ENCODE peak calls at places on chromosomes 16 and 17, in ten cellular contexts. E, U, A, B, M, H, Y, F, K and Q are unnamed samples.

GRCh38 chr16:19389246-19389645 is 28.4 kb upstream of the TMC5 start:
- DNase-seq in E (peak), U (peak), A (peak), B (peak), M (no peak), H (no peak), Y (peak), F (peak), K (no peak), Q (no peak)

GRCh38 chr16:84699147-84699711 is 571 bp upstream of the USP10 start:
- DNase-seq in E (peak), U (no peak), A (no peak), B (no peak), M (no peak), H (no peak), Y (no peak), F (peak), K (no peak), Q (no peak)

GRCh38 chr16:81590714-81591537 is 146.3 kb downstream of the CMIP start:
- DNase-seq in E (no peak), U (no peak), A (no peak), B (no peak), M (no peak), H (no peak), Y (no peak), F (no peak), K (no peak), Q (no peak)

GRCh38 chr16:7526736-7527135 is 194.1 kb downstream of the RBFOX1 start:
- DNase-seq in E (no peak), U (no peak), A (no peak), B (no peak), M (no peak), H (no peak), Y (no peak), F (no peak), K (no peak), Q (no peak)

GRCh38 chr16:70438325-70438982 is 446 bp downstream of the ST3GAL2 start:
- DNase-seq in E (no peak), U (no peak), A (no peak), B (peak), M (no peak), H (no peak), Y (no peak), F (no peak), K (no peak), Q (no peak)

GRCh38 chr16:17070882-17071592 is 399.7 kb downstream of the XYLT1 start:
- DNase-seq in E (peak), U (no peak), A (peak), B (peak), M (no peak), H (no peak), Y (peak), F (peak), K (no peak), Q (no peak)

GRCh38 chr16:59591480-59591879 is 857.4 kb upstream of the GOT2 start:
- DNase-seq in E (no peak), U (peak), A (no peak), B (peak), M (no peak), H (no peak), Y (no peak), F (no peak), K (no peak), Q (no peak)

GRCh38 chr17:63699638-63700527 is at the start of gene LIMD2:
- DNase-seq in E (peak), U (no peak), A (peak), B (peak), M (no peak), H (no peak), Y (no peak), F (no peak), K (no peak), Q (peak)

GRCh38 chr17:10271004-10271620 is 72.7 kb upstream of the GAS7 start:
- DNase-seq in E (no peak), U (peak), A (no peak), B (no peak), M (no peak), H (no peak), Y (peak), F (no peak), K (no peak), Q (no peak)

GRCh38 chr17:933168-934083 is 46.1 kb downstream of the NXN start:
- DNase-seq in E (no peak), U (peak), A (peak), B (peak), M (peak), H (no peak), Y (peak), F (no peak), K (no peak), Q (no peak)

GRCh38 chr17:37489197-37490001 is at the start of gene DUSP14:
- DNase-seq in E (peak), U (peak), A (peak), B (peak), M (peak), H (peak), Y (peak), F (peak), K (no peak), Q (peak)

GRCh38 chr17:8949061-8949622 is 16.4 kb downstream of the PIK3R5 start:
- DNase-seq in E (no peak), U (no peak), A (no peak), B (no peak), M (no peak), H (no peak), Y (no peak), F (no peak), K (no peak), Q (no peak)

GRCh38 chr17:57186231-57187019 is 69.9 kb upstream of the MSI2 start:
- DNase-seq in E (no peak), U (no peak), A (no peak), B (no peak), M (no peak), H (no peak), Y (no peak), F (no peak), K (no peak), Q (no peak)

GRCh38 chr16:66717112-66717675 is 20.7 kb upstream of the CMTM4 start:
- DNase-seq in E (peak), U (peak), A (no peak), B (peak), M (peak), H (no peak), Y (peak), F (peak), K (no peak), Q (no peak)

GRCh38 chr16:50160495-50161164 is 7.5 kb downstream of the TENT4B start:
- DNase-seq in E (no peak), U (peak), A (no peak), B (peak), M (no peak), H (no peak), Y (peak), F (no peak), K (no peak), Q (no peak)

GRCh38 chr16:66927012-66927436 is 1.7 kb upstream of the RRAD start:
- DNase-seq in E (no peak), U (peak), A (no peak), B (peak), M (peak), H (no peak), Y (peak), F (no peak), K (no peak), Q (no peak)

GRCh38 chr17:15261818-15262290 is 3.3 kb downstream of the PMP22 start:
- DNase-seq in E (no peak), U (peak), A (no peak), B (peak), M (no peak), H (no peak), Y (no peak), F (peak), K (no peak), Q (no peak)

GRCh38 chr17:51733166-51733565 is 425.3 kb downstream of the CA10 start:
- DNase-seq in E (no peak), U (no peak), A (no peak), B (no peak), M (no peak), H (no peak), Y (no peak), F (no peak), K (no peak), Q (no peak)

GRCh38 chr17:12358477-12358876 is 307.2 kb upstream of the MYOCD start:
- DNase-seq in E (no peak), U (no peak), A (no peak), B (no peak), M (no peak), H (no peak), Y (no peak), F (no peak), K (no peak), Q (no peak)

GRCh38 chr17:48215583-48216139 is 108.1 kb downstream of the SNX11 start:
- DNase-seq in E (peak), U (peak), A (no peak), B (peak), M (peak), H (no peak), Y (peak), F (no peak), K (no peak), Q (no peak)

GRCh38 chr16:80466024-80466986 is 74.5 kb upstream of the DYNLRB2 start:
- DNase-seq in E (peak), U (peak), A (peak), B (peak), M (peak), H (peak), Y (peak), F (peak), K (peak), Q (no peak)

GRCh38 chr16:57732011-57732410 is 3.6 kb upstream of the KATNB1 start:
- DNase-seq in E (no peak), U (peak), A (no peak), B (no peak), M (no peak), H (no peak), Y (peak), F (no peak), K (no peak), Q (no peak)

GRCh38 chr17:80948961-80949450 is 42.6 kb upstream of the CHMP6 start:
- DNase-seq in E (no peak), U (no peak), A (no peak), B (no peak), M (no peak), H (no peak), Y (no peak), F (no peak), K (no peak), Q (no peak)
- TF ChIP-seq CTCF in E (no peak), U (no peak), A (no peak), B (no peak), M (peak), H (no peak), Y (no peak), F (no peak), K (no peak), Q (no peak)

GRCh38 chr16:86224629-86225028 is 285.7 kb upstream of the FOXF1 start:
- DNase-seq in E (no peak), U (no peak), A (no peak), B (no peak), M (no peak), H (no peak), Y (no peak), F (no peak), K (no peak), Q (no peak)

GRCh38 chr16:86225905-86226371 is 284.4 kb upstream of the FOXF1 start:
- DNase-seq in E (no peak), U (no peak), A (peak), B (peak), M (no peak), H (no peak), Y (no peak), F (no peak), K (no peak), Q (no peak)

GRCh38 chr16:86222541-86222940 is 287.8 kb upstream of the FOXF1 start:
- DNase-seq in E (no peak), U (peak), A (peak), B (peak), M (no peak), H (no peak), Y (peak), F (no peak), K (no peak), Q (no peak)

GRCh38 chr16:86222965-86223551 is 287.3 kb upstream of the FOXF1 start:
- DNase-seq in E (no peak), U (peak), A (peak), B (peak), M (peak), H (no peak), Y (peak), F (no peak), K (no peak), Q (no peak)

DNA sequence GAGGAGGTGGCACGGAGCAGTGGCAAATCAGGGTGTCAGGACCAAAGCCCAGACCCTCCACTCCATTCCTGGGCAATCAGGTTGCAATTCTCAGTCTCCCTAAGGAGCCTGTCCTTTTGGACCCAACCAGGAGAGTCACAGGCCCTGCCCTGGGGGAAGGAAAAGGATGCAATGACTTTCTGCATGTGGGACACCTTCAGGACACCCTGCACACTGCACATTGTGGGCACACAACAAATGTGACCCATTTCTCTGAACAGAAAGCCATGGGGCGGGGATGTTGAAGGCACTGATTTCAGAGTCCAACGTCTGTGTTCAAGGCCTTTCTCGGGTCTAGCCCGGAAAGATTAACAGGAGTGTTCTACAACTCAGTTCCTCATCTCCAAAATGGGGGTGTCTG is 286.2 kb upstream of the FOXF1 start:
- DNase-seq in E (no peak), U (no peak), A (peak), B (no peak), M (no peak), H (no peak), Y (no peak), F (no peak), K (no peak), Q (no peak)
- TF ChIP-seq CTCF in E (no peak), U (peak), A (no peak), B (no peak), M (peak), H (no peak), Y (no peak), F (no peak), K (no peak), Q (no peak)

DNA sequence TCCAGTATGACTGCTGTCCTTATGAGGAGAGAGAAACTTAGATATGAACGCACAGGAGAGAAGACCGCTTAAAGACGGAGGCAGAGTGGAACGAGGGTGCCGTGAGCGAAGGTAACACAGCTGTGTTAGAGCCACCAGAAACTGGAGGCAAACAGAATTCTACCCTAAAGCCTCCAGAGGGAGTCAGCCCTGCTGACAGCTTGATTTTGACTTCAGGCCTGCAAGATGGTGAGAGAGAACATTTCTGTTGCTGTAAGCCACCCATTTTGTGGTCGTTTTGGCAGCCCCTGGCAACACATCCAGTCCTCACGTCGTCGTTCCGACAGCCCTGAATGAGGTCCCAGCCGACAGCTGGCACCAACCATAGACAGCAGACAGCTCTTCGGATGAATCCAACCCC is 2.8 kb upstream of the SPATA2L start:
- DNase-seq in E (no peak), U (no peak), A (no peak), B (no peak), M (no peak), H (no peak), Y (no peak), F (no peak), K (no peak), Q (no peak)
- TF ChIP-seq CTCF in E (no peak), U (no peak), A (no peak), B (no peak), M (peak), H (no peak), Y (no peak), F (no peak), K (no peak), Q (no peak)

GRCh38 chr16:87559976-87560375 is 42.3 kb upstream of the JPH3 start:
- DNase-seq in E (no peak), U (peak), A (no peak), B (peak), M (no peak), H (no peak), Y (no peak), F (no peak), K (no peak), Q (no peak)
- TF ChIP-seq CTCF in E (no peak), U (no peak), A (no peak), B (no peak), M (no peak), H (no peak), Y (no peak), F (no peak), K (no peak), Q (no peak)

GRCh38 chr17:82772026-82772425 is 20.2 kb downstream of the TBCD start:
- DNase-seq in E (no peak), U (peak), A (peak), B (peak), M (peak), H (no peak), Y (peak), F (no peak), K (no peak), Q (no peak)

GRCh38 chr17:82765357-82765756 is 13.5 kb downstream of the TBCD start:
- DNase-seq in E (peak), U (no peak), A (no peak), B (no peak), M (no peak), H (no peak), Y (no peak), F (no peak), K (no peak), Q (no peak)

GRCh38 chr17:82769041-82769440 is 17.2 kb downstream of the TBCD start:
- DNase-seq in E (no peak), U (no peak), A (no peak), B (no peak), M (no peak), H (no peak), Y (no peak), F (no peak), K (no peak), Q (no peak)

GRCh38 chr17:82767041-82767754 is 15.3 kb downstream of the TBCD start:
- DNase-seq in E (peak), U (peak), A (peak), B (peak), M (peak), H (no peak), Y (peak), F (peak), K (no peak), Q (peak)
- TF ChIP-seq CTCF in E (peak), U (peak), A (peak), B (peak), M (peak), H (peak), Y (peak), F (peak), K (peak), Q (peak)

GRCh38 chr17:30203471-30203981 is 32.0 kb downstream of the SLC6A4 start:
- DNase-seq in E (peak), U (no peak), A (no peak), B (no peak), M (no peak), H (no peak), Y (no peak), F (no peak), K (peak), Q (no peak)
- TF ChIP-seq CTCF in E (no peak), U (no peak), A (no peak), B (no peak), M (peak), H (no peak), Y (no peak), F (no peak), K (peak), Q (no peak)

GRCh38 chr17:27491713-27492190 is 35.5 kb downstream of the KSR1 start:
- DNase-seq in E (no peak), U (no peak), A (no peak), B (no peak), M (no peak), H (no peak), Y (no peak), F (no peak), K (no peak), Q (peak)
- TF ChIP-seq CTCF in E (no peak), U (no peak), A (no peak), B (no peak), M (no peak), H (no peak), Y (no peak), F (no peak), K (no peak), Q (no peak)

GRCh38 chr17:38604479-38605229 is 1.1 kb downstream of the SRCIN1 start:
- DNase-seq in E (no peak), U (no peak), A (no peak), B (no peak), M (no peak), H (no peak), Y (no peak), F (peak), K (no peak), Q (no peak)
- TF ChIP-seq CTCF in E (no peak), U (no peak), A (no peak), B (no peak), M (peak), H (no peak), Y (no peak), F (peak), K (peak), Q (no peak)

GRCh38 chr16:15776572-15776971 is 80.3 kb downstream of the MYH11 start:
- DNase-seq in E (no peak), U (no peak), A (no peak), B (no peak), M (no peak), H (no peak), Y (no peak), F (no peak), K (no peak), Q (no peak)

GRCh38 chr16:15778204-15778743 is 78.6 kb downstream of the MYH11 start:
- DNase-seq in E (no peak), U (no peak), A (no peak), B (no peak), M (no peak), H (no peak), Y (no peak), F (no peak), K (no peak), Q (no peak)

GRCh38 chr16:15775663-15776304 is 81.0 kb downstream of the MYH11 start:
- DNase-seq in E (peak), U (peak), A (no peak), B (no peak), M (peak), H (no peak), Y (peak), F (no peak), K (no peak), Q (no peak)

GRCh38 chr16:15778999-15779614 is 77.7 kb downstream of the MYH11 start:
- DNase-seq in E (no peak), U (no peak), A (no peak), B (no peak), M (no peak), H (no peak), Y (no peak), F (no peak), K (no peak), Q (no peak)

DNA sequence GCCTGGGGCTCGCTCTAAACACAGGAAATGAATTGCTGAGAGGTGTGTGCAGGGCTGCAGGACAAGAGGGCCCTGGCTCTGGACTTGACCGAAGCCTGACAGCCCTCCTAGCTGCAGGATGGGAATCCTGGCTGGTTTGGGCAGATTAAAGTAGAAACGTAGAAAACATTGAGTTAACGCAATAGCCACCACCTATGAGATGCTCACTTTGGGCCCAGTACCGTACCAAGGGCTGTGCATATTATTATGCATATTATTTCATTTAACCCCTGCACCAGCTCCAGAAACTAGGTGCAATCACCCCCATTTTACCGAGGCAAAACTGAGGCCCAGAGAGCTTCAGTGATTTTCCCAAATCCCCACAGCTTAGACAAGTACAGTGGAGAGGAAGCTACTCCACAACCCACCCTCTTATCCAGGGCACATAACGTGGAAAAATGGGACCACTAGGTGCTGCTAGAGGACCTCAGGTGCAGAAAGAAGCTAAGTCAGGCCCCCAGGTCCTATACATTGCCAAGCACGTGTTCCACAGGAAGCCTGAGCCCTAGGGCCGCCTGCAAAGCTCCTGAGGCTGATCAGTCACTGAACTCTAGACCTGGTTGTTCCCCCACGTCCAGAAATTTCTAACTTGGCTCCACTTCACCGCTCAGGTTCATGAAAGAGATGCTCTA is 79.2 kb downstream of the MYH11 start:
- DNase-seq in E (no peak), U (peak), A (no peak), B (peak), M (peak), H (no peak), Y (peak), F (no peak), K (peak), Q (peak)
- TF ChIP-seq CTCF in E (peak), U (peak), A (no peak), B (peak), M (peak), H (peak), Y (peak), F (no peak), K (peak), Q (peak)